ENCODE peak calls at places on chromosomes 4 and X, in nine cellular contexts. One of them, this sample, is unnamed.

GRCh38 chrX:132426695-132427281 is 62.0 kb downstream of the MBNL3 start:
- DNase-seq in esophagus squamous epithelium: no peak
- DNase-seq in Peyer's patch: no peak
- DNase-seq in lower leg skin: no peak
- DNase-seq in body of pancreas: no peak
- DNase-seq in upper lobe of left lung: no peak
- DNase-seq in right lobe of liver: no peak
- DNase-seq in breast epithelium: no peak
- DNase-seq in A549: no peak
- DNase-seq in this sample: no peak

GRCh38 chrX:30793075-30793766 is 95.8 kb downstream of the TAB3 start:
- DNase-seq in esophagus squamous epithelium: no peak
- DNase-seq in Peyer's patch: no peak
- DNase-seq in lower leg skin: no peak
- DNase-seq in body of pancreas: no peak
- DNase-seq in upper lobe of left lung: no peak
- DNase-seq in right lobe of liver: no peak
- DNase-seq in breast epithelium: no peak
- DNase-seq in A549: no peak
- DNase-seq in this sample: no peak

GRCh38 chrX:19728915-19729314 is 158.5 kb downstream of the SH3KBP1 start:
- DNase-seq in esophagus squamous epithelium: no peak
- DNase-seq in Peyer's patch: no peak
- DNase-seq in lower leg skin: no peak
- DNase-seq in body of pancreas: no peak
- DNase-seq in upper lobe of left lung: no peak
- DNase-seq in right lobe of liver: no peak
- DNase-seq in breast epithelium: no peak
- DNase-seq in A549: no peak
- DNase-seq in this sample: no peak

GRCh38 chr4:185086053-185086452 is 57.0 kb upstream of the SLC25A4 start:
- DNase-seq in esophagus squamous epithelium: no peak
- DNase-seq in Peyer's patch: no peak
- DNase-seq in lower leg skin: no peak
- DNase-seq in body of pancreas: no peak
- DNase-seq in upper lobe of left lung: no peak
- DNase-seq in right lobe of liver: no peak
- DNase-seq in breast epithelium: no peak
- DNase-seq in A549: no peak
- DNase-seq in this sample: no peak

GRCh38 chr4:102466298-102466697 is 34.9 kb upstream of the NFKB1 start:
- DNase-seq in esophagus squamous epithelium: no peak
- DNase-seq in Peyer's patch: no peak
- DNase-seq in lower leg skin: no peak
- DNase-seq in body of pancreas: no peak
- DNase-seq in upper lobe of left lung: no peak
- DNase-seq in right lobe of liver: no peak
- DNase-seq in breast epithelium: no peak
- DNase-seq in A549: no peak
- DNase-seq in this sample: no peak

GRCh38 chr4:153512952-153513500 is 46.9 kb downstream of the TMEM131L start:
- DNase-seq in esophagus squamous epithelium: no peak
- DNase-seq in Peyer's patch: no peak
- DNase-seq in lower leg skin: no peak
- DNase-seq in body of pancreas: no peak
- DNase-seq in upper lobe of left lung: no peak
- DNase-seq in right lobe of liver: no peak
- DNase-seq in breast epithelium: no peak
- DNase-seq in A549: no peak
- DNase-seq in this sample: no peak

GRCh38 chr4:122914292-122914904 is 8.0 kb downstream of the NUDT6 start:
- DNase-seq in esophagus squamous epithelium: no peak
- DNase-seq in Peyer's patch: no peak
- DNase-seq in lower leg skin: no peak
- DNase-seq in body of pancreas: no peak
- DNase-seq in upper lobe of left lung: no peak
- DNase-seq in right lobe of liver: no peak
- DNase-seq in breast epithelium: no peak
- DNase-seq in A549: no peak
- DNase-seq in this sample: no peak

GRCh38 chr4:61543976-61544375 is 343.9 kb downstream of the ADGRL3 start:
- DNase-seq in esophagus squamous epithelium: no peak
- DNase-seq in Peyer's patch: no peak
- DNase-seq in lower leg skin: no peak
- DNase-seq in body of pancreas: no peak
- DNase-seq in upper lobe of left lung: no peak
- DNase-seq in right lobe of liver: no peak
- DNase-seq in breast epithelium: no peak
- DNase-seq in A549: no peak
- DNase-seq in this sample: no peak

GRCh38 chr4:13546855-13547562 is 2.7 kb upstream of the NKX3-2 start:
- DNase-seq in esophagus squamous epithelium: no peak
- DNase-seq in Peyer's patch: no peak
- DNase-seq in lower leg skin: no peak
- DNase-seq in body of pancreas: no peak
- DNase-seq in upper lobe of left lung: no peak
- DNase-seq in right lobe of liver: no peak
- DNase-seq in breast epithelium: no peak
- DNase-seq in A549: no peak
- DNase-seq in this sample: no peak

GRCh38 chr4:8315343-8316250 is 46.0 kb downstream of the HTRA3 start:
- DNase-seq in esophagus squamous epithelium: no peak
- DNase-seq in Peyer's patch: no peak
- DNase-seq in lower leg skin: no peak
- DNase-seq in body of pancreas: peak
- DNase-seq in upper lobe of left lung: peak
- DNase-seq in right lobe of liver: no peak
- DNase-seq in breast epithelium: peak
- DNase-seq in A549: peak
- DNase-seq in this sample: peak

GRCh38 chr4:63541828-63542227 is 867.4 kb downstream of the TECRL start:
- DNase-seq in esophagus squamous epithelium: no peak
- DNase-seq in Peyer's patch: no peak
- DNase-seq in lower leg skin: no peak
- DNase-seq in body of pancreas: no peak
- DNase-seq in upper lobe of left lung: no peak
- DNase-seq in right lobe of liver: no peak
- DNase-seq in breast epithelium: no peak
- DNase-seq in A549: no peak
- DNase-seq in this sample: no peak

GRCh38 chr4:10018818-10019438 is 2.4 kb downstream of the SLC2A9 start:
- DNase-seq in esophagus squamous epithelium: peak
- DNase-seq in Peyer's patch: peak
- DNase-seq in lower leg skin: peak
- DNase-seq in body of pancreas: peak
- DNase-seq in upper lobe of left lung: peak
- DNase-seq in right lobe of liver: peak
- DNase-seq in breast epithelium: peak
- DNase-seq in A549: peak
- DNase-seq in this sample: no peak
- TF ChIP-seq POLR2A in esophagus squamous epithelium: peak
- TF ChIP-seq POLR2A in Peyer's patch: peak
- TF ChIP-seq POLR2A in lower leg skin: no peak
- TF ChIP-seq POLR2A in body of pancreas: peak
- TF ChIP-seq POLR2A in upper lobe of left lung: peak
- TF ChIP-seq POLR2A in right lobe of liver: peak
- TF ChIP-seq POLR2A in breast epithelium: no peak
- TF ChIP-seq POLR2A in A549: peak
- TF ChIP-seq POLR2A in this sample: no peak

GRCh38 chr4:173330590-173330989 is 3.6 kb downstream of the HMGB2 start:
- DNase-seq in esophagus squamous epithelium: no peak
- DNase-seq in Peyer's patch: no peak
- DNase-seq in lower leg skin: no peak
- DNase-seq in body of pancreas: no peak
- DNase-seq in upper lobe of left lung: no peak
- DNase-seq in right lobe of liver: no peak
- DNase-seq in breast epithelium: no peak
- DNase-seq in A549: no peak
- DNase-seq in this sample: no peak
- TF ChIP-seq POLR2A in esophagus squamous epithelium: no peak
- TF ChIP-seq POLR2A in Peyer's patch: no peak
- TF ChIP-seq POLR2A in lower leg skin: no peak
- TF ChIP-seq POLR2A in body of pancreas: no peak
- TF ChIP-seq POLR2A in upper lobe of left lung: no peak
- TF ChIP-seq POLR2A in right lobe of liver: no peak
- TF ChIP-seq POLR2A in breast epithelium: no peak
- TF ChIP-seq POLR2A in A549: no peak
- TF ChIP-seq POLR2A in this sample: no peak

DNA sequence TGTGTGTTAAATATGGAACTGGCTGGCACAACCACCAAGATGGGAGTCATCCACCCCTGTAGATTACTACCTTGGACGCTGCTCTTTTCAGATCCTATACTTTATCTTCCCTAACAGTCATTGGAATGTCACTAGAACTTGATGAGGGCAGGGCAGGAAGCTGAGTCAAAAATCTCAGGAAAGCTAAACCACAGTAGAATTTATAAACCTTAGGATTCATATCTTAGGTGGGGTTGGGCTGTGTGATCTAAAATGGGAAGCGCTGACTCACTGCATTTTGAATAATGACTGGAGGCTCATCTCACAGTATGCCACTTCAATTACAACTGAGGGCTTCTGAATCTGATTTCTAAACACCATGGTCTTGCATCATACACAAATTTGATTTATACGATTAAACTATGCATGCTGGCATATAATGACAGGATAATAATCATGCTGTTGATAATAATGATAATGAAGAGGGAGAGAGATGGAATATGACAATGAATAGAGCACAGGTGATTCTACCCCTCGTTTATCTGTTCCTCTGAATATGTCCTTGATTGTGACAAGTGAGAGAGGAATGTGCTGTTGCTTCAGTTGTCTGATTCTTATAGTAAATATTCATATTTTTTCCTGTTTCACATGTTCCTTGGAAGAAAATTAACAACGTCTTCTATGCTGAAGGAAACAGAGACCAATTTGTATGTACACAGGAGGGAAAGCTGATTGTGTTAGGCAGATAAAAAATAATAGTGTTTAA is 270.3 kb upstream of the HS3ST1 start:
- DNase-seq in esophagus squamous epithelium: no peak
- DNase-seq in Peyer's patch: no peak
- DNase-seq in lower leg skin: no peak
- DNase-seq in body of pancreas: no peak
- DNase-seq in upper lobe of left lung: no peak
- DNase-seq in right lobe of liver: no peak
- DNase-seq in breast epithelium: no peak
- DNase-seq in A549: no peak
- DNase-seq in this sample: peak
- TF ChIP-seq POLR2A in esophagus squamous epithelium: no peak
- TF ChIP-seq POLR2A in Peyer's patch: no peak
- TF ChIP-seq POLR2A in lower leg skin: no peak
- TF ChIP-seq POLR2A in body of pancreas: no peak
- TF ChIP-seq POLR2A in upper lobe of left lung: no peak
- TF ChIP-seq POLR2A in right lobe of liver: no peak
- TF ChIP-seq POLR2A in breast epithelium: no peak
- TF ChIP-seq POLR2A in A549: no peak
- TF ChIP-seq POLR2A in this sample: no peak

GRCh38 chr4:55980725-55981124 is 32.0 kb downstream of the CEP135 start:
- DNase-seq in esophagus squamous epithelium: no peak
- DNase-seq in Peyer's patch: no peak
- DNase-seq in lower leg skin: no peak
- DNase-seq in body of pancreas: no peak
- DNase-seq in upper lobe of left lung: no peak
- DNase-seq in right lobe of liver: no peak
- DNase-seq in breast epithelium: no peak
- DNase-seq in A549: no peak
- DNase-seq in this sample: no peak
- TF ChIP-seq POLR2A in esophagus squamous epithelium: no peak
- TF ChIP-seq POLR2A in Peyer's patch: no peak
- TF ChIP-seq POLR2A in lower leg skin: no peak
- TF ChIP-seq POLR2A in body of pancreas: no peak
- TF ChIP-seq POLR2A in upper lobe of left lung: no peak
- TF ChIP-seq POLR2A in right lobe of liver: no peak
- TF ChIP-seq POLR2A in breast epithelium: no peak
- TF ChIP-seq POLR2A in A549: no peak
- TF ChIP-seq POLR2A in this sample: no peak

DNA sequence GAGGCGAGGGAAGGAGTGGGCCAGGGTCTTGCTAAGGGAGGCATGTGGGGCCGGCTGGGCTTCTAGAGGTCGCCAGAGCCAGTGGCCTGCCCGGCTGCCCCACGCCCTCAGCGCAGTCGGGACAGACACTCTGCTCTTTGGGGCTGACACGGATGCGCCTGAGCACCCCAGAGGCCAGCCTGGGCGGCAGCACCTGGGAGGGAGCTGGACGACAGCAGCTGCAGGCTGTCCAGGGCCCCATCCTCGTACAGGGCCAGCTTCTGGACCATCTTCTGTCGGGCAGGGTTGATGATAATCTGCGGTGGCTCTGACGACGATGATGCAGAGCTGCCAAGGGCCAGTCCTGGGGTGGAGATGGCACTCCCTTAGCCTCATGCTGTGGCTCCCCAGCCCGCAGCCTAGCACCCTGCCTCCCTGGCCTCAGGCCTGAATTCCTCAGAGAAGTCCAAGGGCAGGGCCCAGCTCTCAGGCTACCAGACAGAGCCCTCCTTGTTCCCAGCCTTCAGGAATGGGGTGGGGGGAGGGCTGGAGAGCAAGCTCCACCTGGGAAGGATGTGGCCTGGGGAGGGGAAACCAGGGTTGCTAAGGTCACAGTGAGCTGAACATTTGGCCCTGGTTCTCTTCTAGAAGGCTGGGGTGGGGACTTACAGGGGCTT is 7.2 kb downstream of the IRAK1 start:
- DNase-seq in esophagus squamous epithelium: no peak
- DNase-seq in Peyer's patch: no peak
- DNase-seq in lower leg skin: no peak
- DNase-seq in body of pancreas: peak
- DNase-seq in upper lobe of left lung: peak
- DNase-seq in right lobe of liver: no peak
- DNase-seq in breast epithelium: peak
- DNase-seq in A549: no peak
- DNase-seq in this sample: no peak
- TF ChIP-seq POLR2A in esophagus squamous epithelium: no peak
- TF ChIP-seq POLR2A in Peyer's patch: no peak
- TF ChIP-seq POLR2A in lower leg skin: no peak
- TF ChIP-seq POLR2A in body of pancreas: no peak
- TF ChIP-seq POLR2A in upper lobe of left lung: no peak
- TF ChIP-seq POLR2A in right lobe of liver: no peak
- TF ChIP-seq POLR2A in breast epithelium: no peak
- TF ChIP-seq POLR2A in A549: no peak
- TF ChIP-seq POLR2A in this sample: no peak